ENCODE peak calls at places on chromosomes 2 and 18, in eight cellular contexts. B is PC-3, P is endothelial cell of umbilical vein, X is K562, R is GM23248, L is neuronal stem cell, O is HepG2, N is mammary epithelial cell. H is an unnamed sample.

GRCh38 chr2:227164745-227165350 is 424 bp downstream of the COL4A3 start:
- DNase-seq in B (peak; percentile 38), P (no peak), X (no peak), R (peak; percentile 36), L (peak; percentile 17), O (no peak), N (no peak), H (peak; percentile 29)

GRCh38 chr18:37138456-37138855 is 309.5 kb downstream of the KIAA1328 start:
- DNase-seq in B (no peak), P (no peak), X (no peak), R (no peak), L (no peak), O (no peak), N (no peak), H (no peak)

GRCh38 chr18:9619545-9619944 is 5.2 kb upstream of the PPP4R1 start:
- DNase-seq in B (peak; percentile 55), P (peak; percentile 86), X (no peak), R (peak; percentile 80), L (no peak), O (no peak), N (peak; percentile 47), H (no peak)

GRCh38 chr2:172462393-172463381 is 35.3 kb downstream of the ITGA6 start:
- DNase-seq in B (peak; percentile 68), P (no peak), X (no peak), R (no peak), L (no peak), O (no peak), N (peak; percentile 83), H (peak; percentile 68)

GRCh38 chr2:239070466-239070865 is 222.6 kb downstream of the TWIST2 start:
- DNase-seq in B (no peak), P (no peak), X (no peak), R (no peak), L (no peak), O (no peak), N (no peak), H (no peak)

GRCh38 chr2:132715986-132716385 is 46.0 kb upstream of the LYPD1 start:
- DNase-seq in B (peak; percentile 53), P (no peak), X (no peak), R (no peak), L (no peak), O (no peak), N (no peak), H (no peak)

GRCh38 chr2:33333433-33333832 is 143.0 kb upstream of the RASGRP3 start:
- DNase-seq in B (no peak), P (no peak), X (no peak), R (no peak), L (no peak), O (no peak), N (no peak), H (no peak)

GRCh38 chr18:2441544-2441943 is 129.8 kb downstream of the METTL4 start:
- DNase-seq in B (peak; percentile 13), P (no peak), X (no peak), R (peak; percentile 22), L (no peak), O (no peak), N (no peak), H (no peak)

DNA sequence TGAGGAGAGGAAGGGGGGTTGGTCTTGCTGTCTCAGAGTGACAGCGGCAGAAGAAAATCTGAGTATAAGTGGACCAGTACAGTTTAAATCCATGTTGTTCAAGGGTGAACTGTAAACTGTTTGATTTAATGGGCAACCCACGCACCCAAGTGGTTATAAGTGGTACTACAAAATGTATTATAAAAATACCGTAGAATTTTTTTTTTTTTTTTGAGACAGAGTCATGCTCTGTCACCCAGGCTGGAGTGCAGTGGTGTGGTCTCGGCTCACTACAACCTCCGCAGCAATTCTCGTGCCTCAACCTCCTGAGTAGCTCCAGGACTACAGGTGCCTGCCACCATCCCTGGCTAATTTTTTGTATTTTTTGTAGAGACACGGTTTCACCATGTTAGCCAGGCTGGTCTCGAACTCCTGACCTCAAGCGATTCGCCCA is 2.1 kb upstream of the CHCHD5 start:
- DNase-seq in B (peak; percentile 81), P (peak; percentile 69), X (peak; percentile 72), R (peak; percentile 76), L (no peak), O (peak; percentile 60), N (peak; percentile 60), H (peak; percentile 29)
- H3K9ac ChIP-seq in B (no peak overlapping the region), P (no peak overlapping the region), X (no peak overlapping the region), R (peak overlapping the region; percentile 92), L (no peak overlapping the region), O (peak overlapping the region; percentile 97), N (no peak overlapping the region), H (no peak overlapping the region)

GRCh38 chr2:28754321-28754720 is 2.7 kb downstream of the PPP1CB start:
- DNase-seq in B (peak; percentile 27), P (no peak), X (peak; percentile 65), R (peak; percentile 33), L (no peak), O (no peak), N (peak; percentile 27), H (no peak)
- H3K4me1 ChIP-seq in B (peaks cover 36% of the 10 kb centered on the region), P (peaks cover 12% of the 10 kb centered on the region), X (peaks cover 3% of the 10 kb centered on the region), R (peaks cover 52% of the 10 kb centered on the region), L (peaks cover 5% of the 10 kb centered on the region), O (peaks cover 50% of the 10 kb centered on the region), N (peaks cover 49% of the 10 kb centered on the region), H (peaks cover 7% of the 10 kb centered on the region)

GRCh38 chr2:27829791-27830190 is 58.3 kb downstream of the MRPL33 start:
- DNase-seq in B (no peak), P (no peak), X (no peak), R (no peak), L (no peak), O (no peak), N (no peak), H (no peak)

GRCh38 chr2:27830616-27831120 is 59.1 kb downstream of the MRPL33 start:
- DNase-seq in B (peak; percentile 77), P (peak; percentile 40), X (no peak), R (no peak), L (no peak), O (no peak), N (no peak), H (no peak)

GRCh38 chr2:27831279-27832050 is 58.7 kb downstream of the RBKS start:
- DNase-seq in B (no peak), P (no peak), X (no peak), R (peak; percentile 25), L (no peak), O (no peak), N (no peak), H (no peak)

GRCh38 chr2:27833931-27834330 is 56.3 kb downstream of the RBKS start:
- DNase-seq in B (no peak), P (no peak), X (no peak), R (peak; percentile 74), L (no peak), O (no peak), N (no peak), H (no peak)

DNA sequence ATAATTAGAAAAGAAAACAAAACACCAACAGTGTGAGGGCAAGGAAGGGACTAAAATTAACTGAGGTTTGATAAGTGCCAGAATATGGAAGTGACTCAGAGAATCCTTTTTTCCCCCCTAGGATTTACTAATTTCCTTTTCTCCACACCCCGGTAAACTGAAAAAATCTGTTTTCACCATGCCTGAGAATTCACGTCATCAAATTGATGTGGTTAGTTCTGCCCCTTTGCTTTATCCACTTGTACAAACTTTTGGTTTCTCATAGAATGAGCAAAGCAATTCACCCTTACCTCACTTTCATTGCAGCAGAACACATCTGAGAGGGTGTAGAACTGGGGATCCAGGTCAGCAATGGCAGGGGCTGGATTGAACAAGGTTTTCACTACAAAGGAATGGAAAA is 57.8 kb downstream of the RBKS start:
- DNase-seq in B (no peak), P (peak; percentile 78), X (no peak), R (peak; percentile 85), L (no peak), O (no peak), N (peak; percentile 57), H (no peak)
- H3K9ac ChIP-seq in B (no peak overlapping the region), P (no peak overlapping the region), X (no peak overlapping the region), R (no peak overlapping the region), L (no peak overlapping the region), O (no peak overlapping the region), N (no peak overlapping the region), H (no peak overlapping the region)

GRCh38 chr2:60528366-60528765 is 25.1 kb downstream of the BCL11A start:
- DNase-seq in B (no peak), P (no peak), X (no peak), R (no peak), L (no peak), O (no peak), N (no peak), H (no peak)
- H3K4me1 ChIP-seq in B (peaks cover 32% of the 10 kb centered on the region), P (no peaks in the 10 kb centered on the region), X (no peaks in the 10 kb centered on the region), R (peaks cover 14% of the 10 kb centered on the region), L (peaks cover 4% of the 10 kb centered on the region), O (peaks cover 21% of the 10 kb centered on the region), N (peaks cover 14% of the 10 kb centered on the region), H (peaks cover 4% of the 10 kb centered on the region)

GRCh38 chr2:235267251-235267650 is 226.6 kb upstream of the AGAP1 start:
- DNase-seq in B (no peak), P (no peak), X (no peak), R (peak; percentile 9), L (no peak), O (no peak), N (no peak), H (no peak)
- H3K9ac ChIP-seq in B (no peak overlapping the region), P (no peak overlapping the region), X (no peak overlapping the region), R (no peak overlapping the region), L (no peak overlapping the region), O (no peak overlapping the region), N (no peak overlapping the region), H (no peak overlapping the region)

DNA sequence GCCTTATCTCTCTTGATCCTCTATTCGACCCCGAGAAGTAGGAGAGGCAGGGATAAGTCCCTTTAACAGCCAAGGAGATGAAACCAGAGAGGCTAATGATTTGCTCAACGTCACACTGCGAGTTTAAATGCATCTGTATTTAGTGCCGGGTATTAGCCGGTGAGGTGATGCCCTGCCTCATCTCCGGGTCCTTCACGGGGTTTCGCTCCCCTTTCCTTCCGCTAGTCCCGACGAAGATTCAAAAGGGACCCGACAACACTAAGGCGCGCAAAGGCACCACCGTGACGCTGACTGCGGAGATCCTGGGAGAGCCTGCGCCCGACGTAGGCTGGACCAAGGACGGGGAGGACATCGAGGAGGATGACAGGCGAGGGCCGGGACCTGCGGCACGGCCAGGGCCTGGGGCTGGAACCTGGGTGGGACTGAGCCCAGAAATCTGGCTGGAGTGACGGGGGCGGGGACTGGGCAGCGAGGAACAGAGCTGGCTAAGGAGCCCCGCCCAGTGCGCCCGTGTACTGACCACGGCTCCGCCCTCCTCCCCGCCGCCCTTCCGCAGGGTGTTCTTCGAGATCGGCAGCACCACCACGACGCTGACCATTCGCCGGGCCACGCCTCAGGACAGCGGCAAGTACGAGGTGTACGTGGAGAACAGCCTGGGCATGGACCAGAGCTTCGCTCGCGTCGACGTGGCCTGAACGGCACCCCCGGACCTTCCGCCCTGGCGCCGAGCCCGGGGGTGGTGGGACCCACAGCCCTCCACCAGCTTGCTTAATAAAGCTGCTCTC is 1.0 kb upstream of the GMPPA start:
- DNase-seq in B (peak; percentile 78), P (peak; percentile 78), X (peak; percentile 89), R (peak; percentile 94), L (no peak), O (peak; percentile 38), N (peak; percentile 66), H (peak; percentile 94)
- H3K4me1 ChIP-seq in B (peaks cover 21% of the 10 kb centered on the region), P (peaks cover 12% of the 10 kb centered on the region), X (peaks cover 65% of the 10 kb centered on the region), R (peaks cover 13% of the 10 kb centered on the region), L (peaks cover 10% of the 10 kb centered on the region), O (peaks cover 56% of the 10 kb centered on the region), N (peaks cover 18% of the 10 kb centered on the region), H (no peaks in the 10 kb centered on the region)